ENCODE peak calls at places on chromosomes 16 and 17, in five cellular contexts. I, A, F, B and E are unnamed samples.

GRCh38 chr16:53541326-53541725 is 38.3 kb upstream of the AKTIP start:
- DNase-seq in A (no peak), I (no peak), B (no peak), F (no peak), E (no peak)

GRCh38 chr17:5464717-5465507 is 3.9 kb downstream of the DHX33 start:
- DNase-seq in A (no peak), B (no peak), I (no peak), F (no peak), E (no peak)

GRCh38 chr16:67150058-67150832 is 553 bp downstream of the B3GNT9 start:
- DNase-seq in I (peak), A (peak), F (peak), B (peak), E (no peak)

GRCh38 chr16:17366299-17366961 is 104.3 kb downstream of the XYLT1 start:
- DNase-seq in A (no peak), B (no peak), F (no peak), I (no peak), E (no peak)

GRCh38 chr16:28524544-28525179 is 14.1 kb downstream of the NUPR1 start:
- DNase-seq in A (peak), I (peak), B (no peak), F (no peak), E (no peak)

GRCh38 chr16:66220766-66221165 is 145.7 kb upstream of the CDH5 start:
- DNase-seq in B (no peak), A (no peak), I (peak), F (no peak), E (peak)

GRCh38 chr17:61294777-61295176 is 104.9 kb upstream of the TBX2 start:
- DNase-seq in F (peak), B (no peak), I (no peak), A (peak), E (no peak)

GRCh38 chr17:2051388-2052237 is 3.3 kb upstream of the HIC1 start:
- DNase-seq in F (no peak), B (peak), I (no peak), A (no peak), E (no peak)

GRCh38 chr17:3695129-3695722 is 729 bp downstream of the P2RX5 start:
- DNase-seq in B (no peak), A (no peak), F (no peak), I (no peak), E (no peak)

GRCh38 chr17:43316522-43317142 is 82.2 kb upstream of the ARL4D start:
- DNase-seq in I (peak), B (no peak), F (no peak), A (no peak), E (no peak)